ENCODE peak calls at places on chromosomes 16 and 17, in seven cellular contexts. One of them, this sample, is unnamed.

GRCh38 chr16:30741461-30741914 is 6.7 kb upstream of the PHKG2 start:
- DNase-seq in CD8-positive, alpha-beta memory T cell: no peak
- DNase-seq in AG04450: peak
- DNase-seq in epithelial cell of esophagus: peak
- DNase-seq in smooth muscle cell of the brain vasculature: no peak
- DNase-seq in A549: peak
- DNase-seq in cardiac muscle cell: peak
- DNase-seq in this sample: peak

GRCh38 chr17:50944054-50944901 is 78.1 kb upstream of the TOB1 start:
- DNase-seq in CD8-positive, alpha-beta memory T cell: peak
- DNase-seq in smooth muscle cell of the brain vasculature: no peak
- DNase-seq in epithelial cell of esophagus: no peak
- DNase-seq in cardiac muscle cell: peak
- DNase-seq in A549: peak
- DNase-seq in AG04450: no peak
- DNase-seq in this sample: peak

GRCh38 chr16:67349172-67349571 is 22.6 kb downstream of the LRRC36 start:
- DNase-seq in AG04450: no peak
- DNase-seq in smooth muscle cell of the brain vasculature: no peak
- DNase-seq in CD8-positive, alpha-beta memory T cell: no peak
- DNase-seq in epithelial cell of esophagus: peak
- DNase-seq in A549: peak
- DNase-seq in cardiac muscle cell: no peak
- DNase-seq in this sample: no peak

GRCh38 chr17:16428098-16428882 is 12.9 kb downstream of the TRPV2 start:
- DNase-seq in epithelial cell of esophagus: peak
- DNase-seq in cardiac muscle cell: peak
- DNase-seq in CD8-positive, alpha-beta memory T cell: no peak
- DNase-seq in smooth muscle cell of the brain vasculature: no peak
- DNase-seq in A549: peak
- DNase-seq in AG04450: no peak
- DNase-seq in this sample: peak

GRCh38 chr16:17316005-17316404 is 154.8 kb downstream of the XYLT1 start:
- DNase-seq in CD8-positive, alpha-beta memory T cell: no peak
- DNase-seq in AG04450: no peak
- DNase-seq in epithelial cell of esophagus: no peak
- DNase-seq in smooth muscle cell of the brain vasculature: no peak
- DNase-seq in A549: no peak
- DNase-seq in cardiac muscle cell: no peak
- DNase-seq in this sample: no peak

GRCh38 chr17:65523411-65523810 is 38.0 kb downstream of the AXIN2 start:
- DNase-seq in epithelial cell of esophagus: no peak
- DNase-seq in CD8-positive, alpha-beta memory T cell: no peak
- DNase-seq in AG04450: no peak
- DNase-seq in cardiac muscle cell: no peak
- DNase-seq in A549: no peak
- DNase-seq in smooth muscle cell of the brain vasculature: no peak
- DNase-seq in this sample: no peak

GRCh38 chr17:50522766-50523165 is 9.8 kb upstream of the EPN3 start:
- DNase-seq in epithelial cell of esophagus: no peak
- DNase-seq in A549: no peak
- DNase-seq in CD8-positive, alpha-beta memory T cell: no peak
- DNase-seq in AG04450: no peak
- DNase-seq in cardiac muscle cell: no peak
- DNase-seq in smooth muscle cell of the brain vasculature: no peak
- DNase-seq in this sample: no peak

GRCh38 chr17:40564195-40564882 is 933 bp downstream of the CCR7 start:
- DNase-seq in CD8-positive, alpha-beta memory T cell: peak
- DNase-seq in smooth muscle cell of the brain vasculature: no peak
- DNase-seq in AG04450: no peak
- DNase-seq in A549: no peak
- DNase-seq in epithelial cell of esophagus: no peak
- DNase-seq in cardiac muscle cell: no peak
- DNase-seq in this sample: no peak

GRCh38 chr16:20707461-20707860 is 10.0 kb upstream of the ACSM1 start:
- DNase-seq in epithelial cell of esophagus: no peak
- DNase-seq in AG04450: no peak
- DNase-seq in cardiac muscle cell: no peak
- DNase-seq in smooth muscle cell of the brain vasculature: no peak
- DNase-seq in A549: no peak
- DNase-seq in CD8-positive, alpha-beta memory T cell: no peak
- DNase-seq in this sample: no peak

GRCh38 chr17:79525793-79526677 is 84.8 kb downstream of the RBFOX3 start:
- DNase-seq in A549: no peak
- DNase-seq in CD8-positive, alpha-beta memory T cell: no peak
- DNase-seq in cardiac muscle cell: no peak
- DNase-seq in AG04450: no peak
- DNase-seq in smooth muscle cell of the brain vasculature: no peak
- DNase-seq in epithelial cell of esophagus: no peak
- DNase-seq in this sample: no peak

GRCh38 chr17:71902931-71903506 is 217.8 kb upstream of the SOX9 start:
- DNase-seq in CD8-positive, alpha-beta memory T cell: no peak
- DNase-seq in epithelial cell of esophagus: peak
- DNase-seq in A549: no peak
- DNase-seq in smooth muscle cell of the brain vasculature: no peak
- DNase-seq in cardiac muscle cell: no peak
- DNase-seq in AG04450: no peak
- DNase-seq in this sample: no peak

GRCh38 chr17:46158323-46159296 is 34.6 kb downstream of the KANSL1 start:
- DNase-seq in smooth muscle cell of the brain vasculature: no peak
- DNase-seq in AG04450: no peak
- DNase-seq in CD8-positive, alpha-beta memory T cell: no peak
- DNase-seq in epithelial cell of esophagus: peak
- DNase-seq in cardiac muscle cell: no peak
- DNase-seq in A549: no peak
- DNase-seq in this sample: no peak

GRCh38 chr17:63066158-63066808 is 100.2 kb downstream of the TANC2 start:
- DNase-seq in AG04450: no peak
- DNase-seq in epithelial cell of esophagus: no peak
- DNase-seq in cardiac muscle cell: no peak
- DNase-seq in CD8-positive, alpha-beta memory T cell: no peak
- DNase-seq in A549: no peak
- DNase-seq in smooth muscle cell of the brain vasculature: no peak
- DNase-seq in this sample: no peak

GRCh38 chr16:386641-387156 is 4.9 kb upstream of the PGAP6 start:
- DNase-seq in AG04450: no peak
- DNase-seq in epithelial cell of esophagus: no peak
- DNase-seq in smooth muscle cell of the brain vasculature: no peak
- DNase-seq in CD8-positive, alpha-beta memory T cell: no peak
- DNase-seq in A549: no peak
- DNase-seq in cardiac muscle cell: no peak
- DNase-seq in this sample: no peak

GRCh38 chr16:58267524-58268243 is 27.1 kb downstream of the PRSS54 start:
- DNase-seq in CD8-positive, alpha-beta memory T cell: no peak
- DNase-seq in epithelial cell of esophagus: no peak
- DNase-seq in smooth muscle cell of the brain vasculature: no peak
- DNase-seq in AG04450: no peak
- DNase-seq in cardiac muscle cell: no peak
- DNase-seq in A549: no peak
- DNase-seq in this sample: no peak

GRCh38 chr16:11356573-11357331 is 11.5 kb downstream of the RMI2 start:
- DNase-seq in epithelial cell of esophagus: peak
- DNase-seq in CD8-positive, alpha-beta memory T cell: peak
- DNase-seq in A549: peak
- DNase-seq in cardiac muscle cell: peak
- DNase-seq in AG04450: no peak
- DNase-seq in smooth muscle cell of the brain vasculature: no peak
- DNase-seq in this sample: peak

GRCh38 chr17:79023886-79024771 is at the start of gene C1QTNF1:
- DNase-seq in cardiac muscle cell: peak
- DNase-seq in AG04450: no peak
- DNase-seq in epithelial cell of esophagus: peak
- DNase-seq in CD8-positive, alpha-beta memory T cell: peak
- DNase-seq in A549: peak
- DNase-seq in smooth muscle cell of the brain vasculature: no peak
- DNase-seq in this sample: peak

GRCh38 chr16:67451704-67452435 is 20.9 kb downstream of the HSD11B2 start:
- DNase-seq in CD8-positive, alpha-beta memory T cell: no peak
- DNase-seq in A549: peak
- DNase-seq in AG04450: no peak
- DNase-seq in smooth muscle cell of the brain vasculature: no peak
- DNase-seq in cardiac muscle cell: no peak
- DNase-seq in epithelial cell of esophagus: no peak
- DNase-seq in this sample: no peak

GRCh38 chr17:37743612-37743874 is 1.3 kb downstream of the HNF1B start:
- DNase-seq in A549: peak
- DNase-seq in cardiac muscle cell: no peak
- DNase-seq in CD8-positive, alpha-beta memory T cell: no peak
- DNase-seq in smooth muscle cell of the brain vasculature: no peak
- DNase-seq in epithelial cell of esophagus: no peak
- DNase-seq in AG04450: no peak
- DNase-seq in this sample: no peak

GRCh38 chr17:50837286-50837979 is 2.0 kb downstream of the WFIKKN2 start:
- DNase-seq in epithelial cell of esophagus: no peak
- DNase-seq in cardiac muscle cell: no peak
- DNase-seq in A549: no peak
- DNase-seq in CD8-positive, alpha-beta memory T cell: no peak
- DNase-seq in smooth muscle cell of the brain vasculature: no peak
- DNase-seq in AG04450: no peak
- DNase-seq in this sample: no peak

GRCh38 chr17:82787081-82787848 is 35.4 kb downstream of the TBCD start:
- DNase-seq in epithelial cell of esophagus: peak
- DNase-seq in AG04450: no peak
- DNase-seq in A549: no peak
- DNase-seq in smooth muscle cell of the brain vasculature: no peak
- DNase-seq in CD8-positive, alpha-beta memory T cell: no peak
- DNase-seq in cardiac muscle cell: no peak
- DNase-seq in this sample: no peak

GRCh38 chr17:4208228-4208627 is 55.6 kb downstream of the ANKFY1 start:
- DNase-seq in epithelial cell of esophagus: peak
- DNase-seq in AG04450: no peak
- DNase-seq in CD8-positive, alpha-beta memory T cell: no peak
- DNase-seq in smooth muscle cell of the brain vasculature: no peak
- DNase-seq in A549: no peak
- DNase-seq in cardiac muscle cell: no peak
- DNase-seq in this sample: no peak

GRCh38 chr16:49283376-49284049 is 1.9 kb upstream of the CBLN1 start:
- DNase-seq in epithelial cell of esophagus: no peak
- DNase-seq in cardiac muscle cell: no peak
- DNase-seq in smooth muscle cell of the brain vasculature: no peak
- DNase-seq in A549: no peak
- DNase-seq in AG04450: no peak
- DNase-seq in CD8-positive, alpha-beta memory T cell: no peak
- DNase-seq in this sample: no peak

GRCh38 chr17:41667280-41668008 is 21.2 kb upstream of the EIF1 start:
- DNase-seq in cardiac muscle cell: no peak
- DNase-seq in A549: no peak
- DNase-seq in epithelial cell of esophagus: no peak
- DNase-seq in CD8-positive, alpha-beta memory T cell: no peak
- DNase-seq in smooth muscle cell of the brain vasculature: no peak
- DNase-seq in AG04450: no peak
- DNase-seq in this sample: no peak

GRCh38 chr17:5509482-5509881 is 23.1 kb downstream of the MIS12 start:
- DNase-seq in A549: no peak
- DNase-seq in smooth muscle cell of the brain vasculature: no peak
- DNase-seq in epithelial cell of esophagus: peak
- DNase-seq in cardiac muscle cell: no peak
- DNase-seq in CD8-positive, alpha-beta memory T cell: no peak
- DNase-seq in AG04450: peak
- DNase-seq in this sample: no peak

GRCh38 chr17:78785011-78785662 is 3.1 kb upstream of the CYTH1 start:
- DNase-seq in epithelial cell of esophagus: no peak
- DNase-seq in smooth muscle cell of the brain vasculature: no peak
- DNase-seq in cardiac muscle cell: no peak
- DNase-seq in CD8-positive, alpha-beta memory T cell: no peak
- DNase-seq in AG04450: no peak
- DNase-seq in A549: no peak
- DNase-seq in this sample: no peak

GRCh38 chr17:58330997-58331814 is 2.6 kb upstream of the TSPOAP1 start:
- DNase-seq in AG04450: no peak
- DNase-seq in A549: no peak
- DNase-seq in CD8-positive, alpha-beta memory T cell: peak
- DNase-seq in smooth muscle cell of the brain vasculature: no peak
- DNase-seq in cardiac muscle cell: no peak
- DNase-seq in epithelial cell of esophagus: no peak
- DNase-seq in this sample: no peak

GRCh38 chr16:11452746-11453344 is 107.6 kb downstream of the RMI2 start:
- DNase-seq in CD8-positive, alpha-beta memory T cell: no peak
- DNase-seq in smooth muscle cell of the brain vasculature: no peak
- DNase-seq in cardiac muscle cell: no peak
- DNase-seq in A549: no peak
- DNase-seq in AG04450: no peak
- DNase-seq in epithelial cell of esophagus: peak
- DNase-seq in this sample: no peak

GRCh38 chr17:55089251-55089650 is 120.7 kb downstream of the STXBP4 start:
- DNase-seq in epithelial cell of esophagus: no peak
- DNase-seq in AG04450: no peak
- DNase-seq in smooth muscle cell of the brain vasculature: no peak
- DNase-seq in cardiac muscle cell: no peak
- DNase-seq in A549: no peak
- DNase-seq in CD8-positive, alpha-beta memory T cell: no peak
- DNase-seq in this sample: no peak

GRCh38 chr16:1938910-1939309 is 4.1 kb downstream of the MSRB1 start:
- DNase-seq in epithelial cell of esophagus: no peak
- DNase-seq in A549: no peak
- DNase-seq in CD8-positive, alpha-beta memory T cell: no peak
- DNase-seq in cardiac muscle cell: no peak
- DNase-seq in smooth muscle cell of the brain vasculature: no peak
- DNase-seq in AG04450: no peak
- DNase-seq in this sample: no peak

GRCh38 chr16:29644338-29644857 is 18.6 kb upstream of the SPN start:
- DNase-seq in smooth muscle cell of the brain vasculature: no peak
- DNase-seq in CD8-positive, alpha-beta memory T cell: no peak
- DNase-seq in A549: no peak
- DNase-seq in AG04450: no peak
- DNase-seq in cardiac muscle cell: no peak
- DNase-seq in epithelial cell of esophagus: no peak
- DNase-seq in this sample: no peak

GRCh38 chr17:33228548-33228947 is 64.5 kb downstream of the ASIC2 start:
- DNase-seq in CD8-positive, alpha-beta memory T cell: no peak
- DNase-seq in A549: no peak
- DNase-seq in AG04450: no peak
- DNase-seq in smooth muscle cell of the brain vasculature: no peak
- DNase-seq in epithelial cell of esophagus: no peak
- DNase-seq in cardiac muscle cell: no peak
- DNase-seq in this sample: no peak

GRCh38 chr16:31110106-31111034 is 2.2 kb downstream of the BCKDK start:
- DNase-seq in smooth muscle cell of the brain vasculature: no peak
- DNase-seq in CD8-positive, alpha-beta memory T cell: no peak
- DNase-seq in epithelial cell of esophagus: no peak
- DNase-seq in AG04450: no peak
- DNase-seq in cardiac muscle cell: no peak
- DNase-seq in A549: no peak
- DNase-seq in this sample: no peak

GRCh38 chr17:1865252-1866037 is 35.6 kb downstream of the RPA1 start:
- DNase-seq in cardiac muscle cell: peak
- DNase-seq in epithelial cell of esophagus: peak
- DNase-seq in A549: peak
- DNase-seq in smooth muscle cell of the brain vasculature: peak
- DNase-seq in CD8-positive, alpha-beta memory T cell: peak
- DNase-seq in AG04450: no peak
- DNase-seq in this sample: peak

GRCh38 chr17:74963656-74964055 is 8.9 kb downstream of the HID1 start:
- DNase-seq in CD8-positive, alpha-beta memory T cell: no peak
- DNase-seq in cardiac muscle cell: no peak
- DNase-seq in epithelial cell of esophagus: no peak
- DNase-seq in smooth muscle cell of the brain vasculature: no peak
- DNase-seq in A549: no peak
- DNase-seq in AG04450: no peak
- DNase-seq in this sample: no peak

GRCh38 chr16:19853132-19853972 is 31.3 kb downstream of the GPRC5B start:
- DNase-seq in cardiac muscle cell: no peak
- DNase-seq in smooth muscle cell of the brain vasculature: no peak
- DNase-seq in A549: no peak
- DNase-seq in epithelial cell of esophagus: no peak
- DNase-seq in AG04450: no peak
- DNase-seq in CD8-positive, alpha-beta memory T cell: no peak
- DNase-seq in this sample: no peak

GRCh38 chr17:15475620-15476354 is 8.4 kb upstream of the CDRT4 start:
- DNase-seq in epithelial cell of esophagus: peak
- DNase-seq in smooth muscle cell of the brain vasculature: no peak
- DNase-seq in AG04450: no peak
- DNase-seq in cardiac muscle cell: no peak
- DNase-seq in CD8-positive, alpha-beta memory T cell: no peak
- DNase-seq in A549: no peak
- DNase-seq in this sample: no peak

This sample was measured in adrenal gland.